ENCODE peak calls at places on chromosome 14, in five cellular contexts. U is mammary epithelial cell, A is MM.1S, X is ovary, H is prostate gland. S is an unnamed sample. For H3K4me1 and H3K27me3, the result is how much of the 10 kb centered on the place peaks cover.

GRCh38 chr14:104634031-104634760 is 29.6 kb upstream of the TMEM179 start:
- DNase-seq in U (no peak), A (no peak), X (no peak), H (no peak), S (no peak)

GRCh38 chr14:68245146-68246073 is 425.8 kb downstream of the RAD51B start:
- DNase-seq in U (peak), A (no peak), X (peak), H (peak), S (peak)

GRCh38 chr14:80942158-80942738 is 710 bp upstream of the CEP128 start:
- DNase-seq in U (peak), A (no peak), X (no peak), H (no peak), S (no peak)

GRCh38 chr14:23478109-23478698 is 8.7 kb downstream of the NGDN start:
- DNase-seq in U (peak), A (peak), X (peak), H (peak), S (peak)

GRCh38 chr14:27366596-27366995 is 768.8 kb upstream of the NOVA1 start:
- DNase-seq in U (no peak), A (no peak), X (no peak), H (no peak), S (no peak)

GRCh38 chr14:26199599-26200370 is 398.0 kb downstream of the NOVA1 start:
- DNase-seq in U (no peak), A (peak), X (no peak), H (no peak), S (no peak)

GRCh38 chr14:94677239-94677612 is 65.0 kb downstream of the SERPINA3 start:
- DNase-seq in U (no peak), A (no peak), X (no peak), H (no peak), S (no peak)

GRCh38 chr14:85296466-85297210 is 233.3 kb upstream of the FLRT2 start:
- DNase-seq in U (peak), A (no peak), X (no peak), H (no peak), S (no peak)

GRCh38 chr14:72779679-72780078 is 114.2 kb downstream of the DPF3 start:
- DNase-seq in U (peak), A (no peak), X (no peak), H (no peak), S (no peak)

GRCh38 chr14:44053422-44053821 is 453.7 kb downstream of the FSCB start:
- DNase-seq in U (no peak), A (no peak), X (no peak), H (no peak), S (no peak)

GRCh38 chr14:63800651-63801385 is 52.0 kb upstream of the SYNE2 start:
- DNase-seq in U (no peak), A (no peak), X (no peak), H (no peak), S (no peak)

GRCh38 chr14:65239897-65240296 is 137.6 kb upstream of the MAX start:
- DNase-seq in U (no peak), A (no peak), X (no peak), H (no peak), S (no peak)

GRCh38 chr14:100283984-100284881 is 22.0 kb downstream of the SLC25A29 start:
- DNase-seq in U (no peak), A (no peak), X (no peak), H (no peak), S (no peak)

GRCh38 chr14:103312006-103312635 is 21.9 kb upstream of the EIF5 start:
- DNase-seq in U (no peak), A (no peak), X (no peak), H (no peak), S (no peak)

GRCh38 chr14:94680498-94681288 is 68.5 kb downstream of the SERPINA3 start:
- DNase-seq in U (no peak), A (no peak), X (no peak), H (no peak), S (no peak)

GRCh38 chr14:44896275-44897040 is 65.3 kb downstream of the KLHL28 start:
- DNase-seq in U (no peak), A (no peak), X (no peak), H (no peak), S (no peak)

GRCh38 chr14:36941783-36942521 is 230.5 kb downstream of the SLC25A21 start:
- DNase-seq in U (peak), A (peak), X (peak), H (peak), S (peak)

GRCh38 chr14:79363291-79363690 is 848.0 kb downstream of the DIO2 start:
- DNase-seq in U (no peak), A (no peak), X (no peak), H (no peak), S (no peak)

GRCh38 chr14:78595797-78596196 is 425.6 kb downstream of the NRXN3 start:
- DNase-seq in U (no peak), A (no peak), X (no peak), H (no peak), S (no peak)

GRCh38 chr14:20696776-20697175 is 8.2 kb downstream of the ANG start:
- DNase-seq in U (no peak), A (no peak), X (no peak), H (no peak), S (no peak)

GRCh38 chr14:36773136-36773540 is 111.5 kb downstream of the PAX9 start:
- DNase-seq in U (peak), A (no peak), X (no peak), H (no peak), S (no peak)

GRCh38 chr14:88999137-88999536 is 174.7 kb downstream of the TTC8 start:
- DNase-seq in U (no peak), A (no peak), X (no peak), H (no peak), S (no peak)

GRCh38 chr14:67442139-67442906 is 30.4 kb upstream of the PLEK2 start:
- DNase-seq in U (no peak), A (peak), X (no peak), H (no peak), S (no peak)

GRCh38 chr14:22466520-22466919 is 122.5 kb downstream of the DAD1 start:
- DNase-seq in U (peak), A (no peak), X (no peak), H (no peak), S (no peak)

GRCh38 chr14:21097616-21098133 is 780 bp downstream of the ZNF219 start:
- DNase-seq in U (no peak), A (no peak), X (no peak), H (no peak), S (peak)

GRCh38 chr14:49959822-49960408 is 67.0 kb downstream of the ARF6 start:
- DNase-seq in U (no peak), A (no peak), X (no peak), H (no peak), S (no peak)

GRCh38 chr14:33634631-33635030 is 316.2 kb downstream of the EGLN3 start:
- DNase-seq in U (peak), A (no peak), X (no peak), H (no peak), S (no peak)

GRCh38 chr14:100871234-100872186 is 32.0 kb downstream of the RTL1 start:
- DNase-seq in U (peak), A (no peak), X (no peak), H (no peak), S (no peak)

GRCh38 chr14:22225526-22226133 is 363.4 kb downstream of the DAD1 start:
- DNase-seq in U (peak), A (no peak), X (no peak), H (no peak), S (no peak)

GRCh38 chr14:100587763-100588411 is 670 bp upstream of the BEGAIN start:
- DNase-seq in U (no peak), A (no peak), X (peak), H (no peak), S (peak)

GRCh38 chr14:90409209-90409730 is 12.4 kb downstream of the CALM1 start:
- DNase-seq in U (peak), A (no peak), X (peak), H (peak), S (peak)

GRCh38 chr14:52268191-52269061 is 928 bp downstream of the PTGDR start:
- DNase-seq in U (peak), A (no peak), X (no peak), H (no peak), S (peak)

GRCh38 chr14:100524233-100524932 is 62.8 kb downstream of the BEGAIN start:
- DNase-seq in U (no peak), A (no peak), X (no peak), H (no peak), S (peak)

GRCh38 chr14:25042362-25043299 is 7.3 kb downstream of the STXBP6 start:
- DNase-seq in U (no peak), A (no peak), X (no peak), H (peak), S (no peak)

GRCh38 chr14:92926931-92927330 is 4.0 kb downstream of the CHGA start:
- DNase-seq in U (peak), A (no peak), X (no peak), H (no peak), S (no peak)

GRCh38 chr14:103169954-103170353 is 46.7 kb downstream of the TNFAIP2 start:
- DNase-seq in U (no peak), A (no peak), X (no peak), H (no peak), S (no peak)

DNA sequence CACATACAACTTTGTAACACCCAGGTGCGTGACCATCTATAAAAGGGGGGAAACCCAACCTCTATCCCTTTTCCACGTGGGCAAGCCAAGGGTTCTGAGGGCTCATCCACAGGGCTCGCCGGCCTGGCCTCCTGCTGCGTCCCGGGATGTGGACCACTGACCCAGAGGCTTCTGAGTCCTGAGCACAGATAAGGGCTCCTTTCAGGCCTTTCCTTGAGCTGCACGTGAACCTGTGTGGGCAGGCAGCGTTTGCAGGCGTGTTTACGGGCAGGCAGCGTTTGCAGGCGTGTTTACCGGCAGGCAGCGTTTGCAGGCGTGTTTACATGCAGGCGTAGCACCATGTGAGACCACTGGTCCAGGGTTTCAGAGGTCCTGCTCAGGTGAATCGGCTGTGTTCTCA is 3.8 kb downstream of the TCL1A start:
- DNase-seq in U (no peak), A (no peak), X (no peak), H (no peak), S (no peak)
- H3K4me1 ChIP-seq in U (under half), A (under half), X (under half), H (under half), S (under half)

DNA sequence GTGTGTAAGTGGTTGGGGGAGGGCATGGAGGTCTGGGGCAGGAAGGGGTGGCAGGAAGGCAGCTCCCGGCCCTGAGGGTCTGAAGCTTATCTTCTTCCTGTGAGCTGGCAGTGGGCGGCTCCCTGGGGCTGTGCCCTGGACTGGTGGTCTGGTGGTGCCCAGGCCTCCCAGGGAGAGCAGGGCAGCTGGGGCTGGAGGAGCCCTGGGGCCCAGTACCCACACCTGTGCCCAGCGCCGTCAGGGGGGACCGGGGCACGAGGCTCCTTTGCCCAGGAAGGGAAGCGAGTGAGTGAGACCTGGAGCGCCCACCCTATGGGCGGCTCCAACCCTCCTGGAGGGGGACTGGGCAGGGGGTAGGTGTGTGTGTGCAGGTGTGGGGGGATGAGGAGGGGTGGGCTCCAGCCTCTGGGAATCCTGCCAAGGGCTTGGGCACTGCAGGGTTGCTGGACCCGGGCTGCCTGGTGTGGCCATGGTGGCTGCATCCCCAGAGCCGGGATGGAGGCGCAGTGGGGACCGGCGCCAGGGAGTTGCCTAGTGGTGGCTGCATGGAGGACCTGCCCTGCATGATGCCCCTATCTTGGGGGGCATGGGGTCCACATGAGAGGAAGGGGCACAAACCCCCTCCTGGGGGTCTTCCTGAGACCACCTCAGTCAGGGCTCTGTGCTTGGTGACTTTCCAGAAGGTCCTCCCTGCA is 353.6 kb downstream of the TMEM121 start:
- DNase-seq in U (no peak), A (no peak), X (peak), H (no peak), S (peak)
- H3K4me3 ChIP-seq in U (no peak), A (no peak), X (no peak), H (no peak), S (no peak)

DNA sequence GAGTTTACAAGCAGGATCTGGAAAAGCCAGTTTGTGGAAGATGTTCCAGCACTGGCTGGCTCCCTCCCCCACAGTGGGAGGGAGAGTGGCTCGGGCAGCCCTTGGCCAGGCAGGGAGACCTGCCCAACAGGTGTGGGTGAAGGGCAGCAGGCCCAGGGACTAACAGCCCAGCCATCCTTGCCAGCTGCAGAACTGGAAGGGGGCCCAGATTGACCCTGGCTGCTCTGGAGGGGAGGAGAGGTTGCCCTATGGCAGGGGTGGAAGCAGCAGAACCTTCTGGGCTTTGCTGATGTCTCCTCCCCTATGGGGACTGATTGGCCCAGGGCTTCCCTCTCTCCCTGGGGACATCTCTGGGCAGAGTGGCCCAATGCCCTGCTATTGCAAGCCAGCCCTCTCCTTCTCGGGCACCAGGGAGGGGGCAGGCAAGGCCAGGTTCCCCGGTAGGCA is 20.5 kb downstream of the IRF2BPL start:
- DNase-seq in U (peak), A (no peak), X (no peak), H (peak), S (peak)
- H3K27me3 ChIP-seq in U (under half), A (under half), X (under half), H (under half), S (under half)

GRCh38 chr14:91899777-91900176 is 32.4 kb upstream of the TC2N start:
- DNase-seq in U (no peak), A (no peak), X (no peak), H (no peak), S (no peak)

GRCh38 chr14:91898256-91898843 is 31.0 kb upstream of the TC2N start:
- DNase-seq in U (no peak), A (no peak), X (no peak), H (no peak), S (no peak)

GRCh38 chr14:91897121-91897701 is 29.9 kb upstream of the TC2N start:
- DNase-seq in U (peak), A (no peak), X (no peak), H (peak), S (peak)

GRCh38 chr14:91901449-91902250 is 34.3 kb upstream of the TC2N start:
- DNase-seq in U (no peak), A (no peak), X (peak), H (no peak), S (peak)

DNA sequence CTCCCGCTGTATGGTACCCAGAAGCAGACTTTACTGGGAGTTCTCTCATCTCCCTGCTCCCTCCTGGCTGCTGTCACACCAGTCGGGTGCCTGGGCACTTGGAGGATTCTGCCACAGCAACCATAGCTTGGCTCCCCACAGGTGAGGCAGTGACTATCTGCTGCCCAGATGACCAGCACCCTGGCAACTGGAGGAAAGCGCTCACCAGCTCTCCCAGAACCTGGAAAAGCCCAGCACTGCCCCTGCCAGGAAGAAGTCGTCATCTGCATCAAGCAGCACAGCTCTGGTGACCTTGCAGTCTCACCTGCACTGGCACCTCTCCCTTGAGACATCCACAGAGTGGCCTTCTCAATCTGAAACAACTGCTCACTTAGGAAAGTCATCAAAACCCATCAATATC is 31.9 kb upstream of the TC2N start:
- DNase-seq in U (no peak), A (no peak), X (no peak), H (no peak), S (no peak)
- H3K4me1 ChIP-seq in U (under half), A (under half), X (under half), H (under half), S (under half)

GRCh38 chr14:28779416-28779941 is 12.9 kb downstream of the FOXG1 start:
- DNase-seq in U (no peak), A (no peak), X (no peak), H (no peak), S (no peak)

GRCh38 chr14:28777773-28778606 is 11.4 kb downstream of the FOXG1 start:
- DNase-seq in U (no peak), A (no peak), X (no peak), H (no peak), S (no peak)

GRCh38 chr14:28778718-28779117 is 12.1 kb downstream of the FOXG1 start:
- DNase-seq in U (no peak), A (no peak), X (no peak), H (no peak), S (no peak)

GRCh38 chr14:28783593-28784143 is 17.1 kb downstream of the FOXG1 start:
- DNase-seq in U (no peak), A (no peak), X (no peak), H (no peak), S (no peak)

GRCh38 chr14:28780843-28781503 is 14.4 kb downstream of the FOXG1 start:
- DNase-seq in U (no peak), A (no peak), X (no peak), H (no peak), S (no peak)
- H3K4me3 ChIP-seq in U (no peak), A (no peak), X (no peak), H (no peak), S (no peak)

GRCh38 chr14:74240794-74241610 is 1.8 kb downstream of the VSX2 start:
- DNase-seq in U (no peak), A (no peak), X (no peak), H (peak), S (no peak)
- H3K27me3 ChIP-seq in U (half or more), A (under half), X (under half), H (under half), S (under half)

GRCh38 chr14:75452900-75453816 is 25.3 kb downstream of the JDP2 start:
- DNase-seq in U (peak), A (no peak), X (peak), H (peak), S (peak)
- H3K4me1 ChIP-seq in U (under half), A (under half), X (under half), H (under half), S (half or more)

GRCh38 chr14:53954551-53955233 is 1.9 kb downstream of the BMP4 start:
- DNase-seq in U (peak), A (no peak), X (peak), H (no peak), S (peak)

GRCh38 chr14:53953002-53953827 is 3.4 kb downstream of the BMP4 start:
- DNase-seq in U (peak), A (peak), X (peak), H (peak), S (peak)

GRCh38 chr14:53955234-53955556 is 1.4 kb downstream of the BMP4 start:
- DNase-seq in U (no peak), A (no peak), X (no peak), H (no peak), S (no peak)

GRCh38 chr14:53952533-53952932 is 4.1 kb downstream of the BMP4 start:
- DNase-seq in U (no peak), A (no peak), X (peak), H (no peak), S (peak)

GRCh38 chr14:53953828-53954550 is 2.6 kb downstream of the BMP4 start:
- DNase-seq in U (peak), A (no peak), X (peak), H (peak), S (peak)
- H3K4me3 ChIP-seq in U (peak), A (peak), X (peak), H (peak), S (peak)

GRCh38 chr14:99239661-99240092 is 32.3 kb downstream of the BCL11B start:
- DNase-seq in U (peak), A (no peak), X (no peak), H (no peak), S (no peak)
- H3K27me3 ChIP-seq in U (under half), A (under half), X (under half), H (under half), S (under half)

DNA sequence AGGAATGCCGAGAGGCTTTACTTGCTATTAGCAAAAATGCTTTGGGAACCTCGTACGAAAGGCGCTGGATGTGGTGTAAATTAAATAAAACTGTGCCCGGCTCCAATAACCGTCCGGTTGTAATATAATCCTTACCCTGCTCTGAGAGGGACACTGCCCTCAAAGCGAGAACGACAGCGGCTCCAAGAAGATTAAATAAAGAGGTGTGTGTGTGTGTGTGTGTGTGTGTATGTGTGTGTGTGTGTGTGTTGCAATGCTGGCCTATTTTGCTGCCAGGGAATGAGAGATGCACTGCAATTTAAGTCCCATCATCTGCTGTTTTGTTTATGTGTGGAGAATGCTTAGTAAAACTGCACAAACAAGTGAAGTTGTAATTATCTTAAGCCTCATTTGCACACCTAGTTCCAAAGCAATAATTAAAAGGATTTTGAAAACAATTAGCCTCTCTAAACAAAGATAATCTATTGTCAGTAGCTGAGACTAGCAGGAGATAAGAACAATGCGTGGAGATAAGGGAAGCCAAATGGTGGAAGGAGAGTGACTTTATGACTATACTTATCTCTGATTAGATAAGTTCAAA is 1.2 kb upstream of the SIX1 start:
- DNase-seq in U (no peak), A (no peak), X (no peak), H (peak), S (no peak)
- H3K4me1 ChIP-seq in U (under half), A (under half), X (under half), H (under half), S (under half)

S was measured in right cardiac atrium.